ENCODE peak calls at places on chromosomes 3 and 15, in nine cellular contexts. D is nucleus accumbens; S is naive thymus-derived CD8-positive, alpha-beta T cell; R is HEK293T; C is A172; Q is progenitor cell of endocrine pancreas; A is stimulated activated CD4-positive, alpha-beta T cell treated with anti-CD3 and anti-CD28 coated beads, Interleukin-12 subunit alpha, Interleukin-12 subunit beta, amount 100 ng/mL, for 4 hours; I is BJ; L is breast epithelium. H is an unnamed sample.

GRCh38 chr15:100053476-100054121 is 288.2 kb downstream of the ADAMTS17 start:
- DNase-seq in R (no peak), I (no peak), A (no peak), D (no peak), S (no peak), L (no peak), C (no peak), Q (no peak), H (no peak)

GRCh38 chr3:5756443-5756842 is 568.9 kb downstream of the EDEM1 start:
- DNase-seq in S (no peak), I (no peak), A (no peak), L (no peak), Q (no peak), C (no peak), D (no peak), R (no peak), H (no peak)

GRCh38 chr15:38017721-38018120 is 83.3 kb downstream of the TMCO5A start:
- DNase-seq in R (no peak), S (no peak), Q (no peak), L (no peak), I (no peak), D (no peak), C (no peak), A (no peak), H (no peak)

GRCh38 chr3:58351920-58352319 is 19.2 kb downstream of the PXK start:
- DNase-seq in A (no peak), I (no peak), C (no peak), L (no peak), S (no peak), Q (no peak), R (no peak), D (no peak), H (no peak)

GRCh38 chr15:33211409-33211808 is 16.9 kb upstream of the FMN1 start:
- DNase-seq in A (no peak), L (no peak), D (no peak), S (no peak), Q (no peak), I (no peak), C (no peak), R (no peak), H (no peak)

GRCh38 chr15:90046846-90047481 is 45.8 kb downstream of the ZNF710 start:
- DNase-seq in I (no peak), L (peak; percentile 73), C (no peak), S (no peak), A (no peak), R (no peak), Q (no peak), D (no peak), H (peak; percentile 63)

GRCh38 chr3:46368569-46368968 is 2.2 kb upstream of the CCR5 start:
- DNase-seq in C (no peak), R (no peak), Q (no peak), A (peak; percentile 49), L (no peak), S (peak; percentile 23), D (peak; percentile 48), I (no peak), H (no peak)

GRCh38 chr15:94100814-94101213 is 130.5 kb upstream of the MCTP2 start:
- DNase-seq in A (no peak), R (no peak), I (no peak), L (no peak), D (no peak), S (no peak), C (no peak), Q (no peak), H (no peak)

GRCh38 chr3:186280737-186281136 is 81.3 kb downstream of the DGKG start:
- DNase-seq in S (no peak), D (no peak), C (peak; percentile 14), Q (no peak), R (no peak), I (no peak), A (no peak), L (no peak), H (no peak)

GRCh38 chr3:59660376-59660775 is 610.6 kb upstream of the CFAP20DC start:
- DNase-seq in L (no peak), C (no peak), Q (no peak), D (no peak), S (no peak), A (no peak), I (no peak), R (no peak), H (peak; percentile 40)

GRCh38 chr3:170974872-170975271 is 51.6 kb downstream of the SLC2A2 start:
- DNase-seq in A (no peak), L (no peak), D (no peak), Q (no peak), I (no peak), S (no peak), R (no peak), C (no peak), H (no peak)

GRCh38 chr3:9079674-9080073 is 116.4 kb upstream of the RAD18 start:
- DNase-seq in L (no peak), D (no peak), C (no peak), Q (no peak), R (no peak), A (no peak), I (no peak), S (no peak), H (peak; percentile 69)

GRCh38 chr3:162328649-162329048 is 832.0 kb downstream of the OTOL1 start:
- DNase-seq in Q (no peak), I (no peak), A (no peak), R (no peak), C (no peak), D (no peak), L (no peak), S (no peak), H (no peak)

GRCh38 chr3:6861989-6862879 is 1.3 kb downstream of the GRM7 start:
- DNase-seq in D (no peak), S (no peak), A (no peak), C (no peak), I (no peak), L (no peak), R (no peak), Q (no peak), H (no peak)

GRCh38 chr15:83207622-83208356 is at the start of gene HDGFL3:
- DNase-seq in A (peak; percentile 10), R (peak; percentile 71), Q (peak; percentile 49), C (peak; percentile 41), L (peak; percentile 72), S (no peak), D (peak; percentile 74), I (no peak), H (peak; percentile 57)

GRCh38 chr3:194487289-194488006 is 646 bp upstream of the ATP13A3 start:
- DNase-seq in I (no peak), Q (no peak), A (peak; percentile 26), S (peak; percentile 2), L (no peak), D (no peak), C (no peak), R (no peak), H (no peak)